ENCODE peak calls at places on chromosomes 2 and 18, in ten cellular contexts. One of them, this sample, is unnamed.

GRCh38 chr2:241036397-241036963 is 38.1 kb downstream of the SNED1 start:
- DNase-seq in right lobe of liver: no peak
- DNase-seq in cardiac muscle cell: peak; percentile 8
- DNase-seq in mammary epithelial cell: peak; percentile 13
- DNase-seq in CD8-positive, alpha-beta T cell: peak; percentile 49
- DNase-seq in colonic mucosa: peak; percentile 28
- DNase-seq in OCI-LY7: no peak
- DNase-seq in astrocyte of the spinal cord: peak; percentile 20
- DNase-seq in MM.1S: peak; percentile 91
- DNase-seq in fibroblast of lung: peak; percentile 9
- DNase-seq in this sample: no peak

GRCh38 chr2:232609607-232610006 is 23.8 kb upstream of the EFHD1 start:
- DNase-seq in right lobe of liver: no peak
- DNase-seq in cardiac muscle cell: no peak
- DNase-seq in mammary epithelial cell: no peak
- DNase-seq in CD8-positive, alpha-beta T cell: no peak
- DNase-seq in colonic mucosa: no peak
- DNase-seq in OCI-LY7: no peak
- DNase-seq in astrocyte of the spinal cord: no peak
- DNase-seq in MM.1S: no peak
- DNase-seq in fibroblast of lung: no peak
- DNase-seq in this sample: no peak

GRCh38 chr2:17573085-17573805 is 32.7 kb downstream of the VSNL1 start:
- DNase-seq in right lobe of liver: no peak
- DNase-seq in cardiac muscle cell: peak; percentile 17
- DNase-seq in mammary epithelial cell: peak; percentile 68
- DNase-seq in CD8-positive, alpha-beta T cell: no peak
- DNase-seq in colonic mucosa: no peak
- DNase-seq in OCI-LY7: peak; percentile 2
- DNase-seq in astrocyte of the spinal cord: peak; percentile 33
- DNase-seq in MM.1S: no peak
- DNase-seq in fibroblast of lung: peak; percentile 85
- DNase-seq in this sample: no peak

GRCh38 chr2:102826904-102827303 is 65.1 kb downstream of the TMEM182 start:
- DNase-seq in right lobe of liver: no peak
- DNase-seq in cardiac muscle cell: peak; percentile 11
- DNase-seq in mammary epithelial cell: peak; percentile 1
- DNase-seq in CD8-positive, alpha-beta T cell: no peak
- DNase-seq in colonic mucosa: no peak
- DNase-seq in OCI-LY7: no peak
- DNase-seq in astrocyte of the spinal cord: peak; percentile 41
- DNase-seq in MM.1S: no peak
- DNase-seq in fibroblast of lung: peak; percentile 42
- DNase-seq in this sample: peak; percentile 18

GRCh38 chr2:30321466-30321865 is 90.1 kb downstream of the LBH start:
- DNase-seq in right lobe of liver: no peak
- DNase-seq in cardiac muscle cell: peak; percentile 10
- DNase-seq in mammary epithelial cell: no peak
- DNase-seq in CD8-positive, alpha-beta T cell: no peak
- DNase-seq in colonic mucosa: no peak
- DNase-seq in OCI-LY7: no peak
- DNase-seq in astrocyte of the spinal cord: peak; percentile 7
- DNase-seq in MM.1S: no peak
- DNase-seq in fibroblast of lung: peak; percentile 43
- DNase-seq in this sample: no peak

GRCh38 chr2:27256855-27257454 is 5.9 kb downstream of the SLC30A3 start:
- DNase-seq in right lobe of liver: no peak
- DNase-seq in cardiac muscle cell: no peak
- DNase-seq in mammary epithelial cell: no peak
- DNase-seq in CD8-positive, alpha-beta T cell: no peak
- DNase-seq in colonic mucosa: no peak
- DNase-seq in OCI-LY7: no peak
- DNase-seq in astrocyte of the spinal cord: no peak
- DNase-seq in MM.1S: no peak
- DNase-seq in fibroblast of lung: no peak
- DNase-seq in this sample: no peak

GRCh38 chr2:148546270-148546669 is 98.3 kb upstream of the EPC2 start:
- DNase-seq in right lobe of liver: no peak
- DNase-seq in cardiac muscle cell: peak; percentile 39
- DNase-seq in mammary epithelial cell: peak; percentile 9
- DNase-seq in CD8-positive, alpha-beta T cell: no peak
- DNase-seq in colonic mucosa: no peak
- DNase-seq in OCI-LY7: no peak
- DNase-seq in astrocyte of the spinal cord: no peak
- DNase-seq in MM.1S: no peak
- DNase-seq in fibroblast of lung: no peak
- DNase-seq in this sample: no peak

GRCh38 chr2:3505771-3506170 is 13.6 kb downstream of the ADI1 start:
- DNase-seq in right lobe of liver: peak; percentile 16
- DNase-seq in cardiac muscle cell: no peak
- DNase-seq in mammary epithelial cell: no peak
- DNase-seq in CD8-positive, alpha-beta T cell: no peak
- DNase-seq in colonic mucosa: peak; percentile 53
- DNase-seq in OCI-LY7: no peak
- DNase-seq in astrocyte of the spinal cord: no peak
- DNase-seq in MM.1S: no peak
- DNase-seq in fibroblast of lung: no peak
- DNase-seq in this sample: no peak

GRCh38 chr2:25548587-25548986 is 124.8 kb downstream of the DTNB start:
- DNase-seq in right lobe of liver: no peak
- DNase-seq in cardiac muscle cell: no peak
- DNase-seq in mammary epithelial cell: no peak
- DNase-seq in CD8-positive, alpha-beta T cell: no peak
- DNase-seq in colonic mucosa: no peak
- DNase-seq in OCI-LY7: no peak
- DNase-seq in astrocyte of the spinal cord: no peak
- DNase-seq in MM.1S: no peak
- DNase-seq in fibroblast of lung: no peak
- DNase-seq in this sample: no peak

GRCh38 chr2:191836853-191837769 is 9.8 kb downstream of the CAVIN2 start:
- DNase-seq in right lobe of liver: no peak
- DNase-seq in cardiac muscle cell: peak; percentile 30
- DNase-seq in mammary epithelial cell: no peak
- DNase-seq in CD8-positive, alpha-beta T cell: no peak
- DNase-seq in colonic mucosa: no peak
- DNase-seq in OCI-LY7: no peak
- DNase-seq in astrocyte of the spinal cord: no peak
- DNase-seq in MM.1S: no peak
- DNase-seq in fibroblast of lung: no peak
- DNase-seq in this sample: no peak

GRCh38 chr2:216951166-216951565 is 91.3 kb upstream of the TNP1 start:
- DNase-seq in right lobe of liver: no peak
- DNase-seq in cardiac muscle cell: no peak
- DNase-seq in mammary epithelial cell: no peak
- DNase-seq in CD8-positive, alpha-beta T cell: no peak
- DNase-seq in colonic mucosa: no peak
- DNase-seq in OCI-LY7: no peak
- DNase-seq in astrocyte of the spinal cord: no peak
- DNase-seq in MM.1S: no peak
- DNase-seq in fibroblast of lung: peak; percentile 48
- DNase-seq in this sample: no peak

GRCh38 chr2:237733677-237734300 is 64.8 kb upstream of the RBM44 start:
- DNase-seq in right lobe of liver: peak; percentile 84
- DNase-seq in cardiac muscle cell: no peak
- DNase-seq in mammary epithelial cell: no peak
- DNase-seq in CD8-positive, alpha-beta T cell: no peak
- DNase-seq in colonic mucosa: no peak
- DNase-seq in OCI-LY7: no peak
- DNase-seq in astrocyte of the spinal cord: no peak
- DNase-seq in MM.1S: no peak
- DNase-seq in fibroblast of lung: peak; percentile 21
- DNase-seq in this sample: no peak
- H3K4me3 ChIP-seq in right lobe of liver: no peak overlapping the region
- H3K4me3 ChIP-seq in cardiac muscle cell: no peak overlapping the region
- H3K4me3 ChIP-seq in mammary epithelial cell: no peak overlapping the region
- H3K4me3 ChIP-seq in CD8-positive, alpha-beta T cell: no peak overlapping the region
- H3K4me3 ChIP-seq in colonic mucosa: no peak overlapping the region
- H3K4me3 ChIP-seq in OCI-LY7: no peak overlapping the region
- H3K4me3 ChIP-seq in astrocyte of the spinal cord: no peak overlapping the region
- H3K4me3 ChIP-seq in MM.1S: no peak overlapping the region
- H3K4me3 ChIP-seq in fibroblast of lung: no peak overlapping the region
- H3K4me3 ChIP-seq in this sample: no peak overlapping the region

GRCh38 chr18:25669741-25670140 is 317.8 kb upstream of the ZNF521 start:
- DNase-seq in right lobe of liver: no peak
- DNase-seq in cardiac muscle cell: no peak
- DNase-seq in mammary epithelial cell: no peak
- DNase-seq in CD8-positive, alpha-beta T cell: no peak
- DNase-seq in colonic mucosa: no peak
- DNase-seq in OCI-LY7: no peak
- DNase-seq in astrocyte of the spinal cord: no peak
- DNase-seq in MM.1S: no peak
- DNase-seq in fibroblast of lung: no peak
- DNase-seq in this sample: no peak
- TF ChIP-seq CTCF in right lobe of liver: no peak
- TF ChIP-seq CTCF in cardiac muscle cell: no peak
- TF ChIP-seq CTCF in mammary epithelial cell: peak; percentile 13
- TF ChIP-seq CTCF in CD8-positive, alpha-beta T cell: no peak
- TF ChIP-seq CTCF in colonic mucosa: no peak
- TF ChIP-seq CTCF in OCI-LY7: peak; percentile 54
- TF ChIP-seq CTCF in astrocyte of the spinal cord: peak; percentile 6
- TF ChIP-seq CTCF in MM.1S: no peak
- TF ChIP-seq CTCF in fibroblast of lung: no peak
- TF ChIP-seq CTCF in this sample: no peak

GRCh38 chr2:111222204-111222866 is 101.6 kb downstream of the BCL2L11 start:
- DNase-seq in right lobe of liver: no peak
- DNase-seq in cardiac muscle cell: no peak
- DNase-seq in mammary epithelial cell: no peak
- DNase-seq in CD8-positive, alpha-beta T cell: no peak
- DNase-seq in colonic mucosa: no peak
- DNase-seq in OCI-LY7: no peak
- DNase-seq in astrocyte of the spinal cord: no peak
- DNase-seq in MM.1S: no peak
- DNase-seq in fibroblast of lung: no peak
- DNase-seq in this sample: no peak

GRCh38 chr2:111227716-111228141 is 107.0 kb downstream of the BCL2L11 start:
- DNase-seq in right lobe of liver: no peak
- DNase-seq in cardiac muscle cell: peak; percentile 87
- DNase-seq in mammary epithelial cell: no peak
- DNase-seq in CD8-positive, alpha-beta T cell: no peak
- DNase-seq in colonic mucosa: no peak
- DNase-seq in OCI-LY7: no peak
- DNase-seq in astrocyte of the spinal cord: peak; percentile 70
- DNase-seq in MM.1S: no peak
- DNase-seq in fibroblast of lung: peak; percentile 90
- DNase-seq in this sample: peak; percentile 70

GRCh38 chr2:111225871-111226270 is 105.2 kb downstream of the BCL2L11 start:
- DNase-seq in right lobe of liver: no peak
- DNase-seq in cardiac muscle cell: no peak
- DNase-seq in mammary epithelial cell: peak; percentile 54
- DNase-seq in CD8-positive, alpha-beta T cell: no peak
- DNase-seq in colonic mucosa: no peak
- DNase-seq in OCI-LY7: no peak
- DNase-seq in astrocyte of the spinal cord: no peak
- DNase-seq in MM.1S: no peak
- DNase-seq in fibroblast of lung: no peak
- DNase-seq in this sample: no peak

GRCh38 chr2:111231532-111232252 is 111.0 kb downstream of the BCL2L11 start:
- DNase-seq in right lobe of liver: no peak
- DNase-seq in cardiac muscle cell: no peak
- DNase-seq in mammary epithelial cell: no peak
- DNase-seq in CD8-positive, alpha-beta T cell: no peak
- DNase-seq in colonic mucosa: no peak
- DNase-seq in OCI-LY7: peak; percentile 23
- DNase-seq in astrocyte of the spinal cord: no peak
- DNase-seq in MM.1S: no peak
- DNase-seq in fibroblast of lung: no peak
- DNase-seq in this sample: no peak

GRCh38 chr2:111226797-111227700 is 106.3 kb downstream of the BCL2L11 start:
- DNase-seq in right lobe of liver: no peak
- DNase-seq in cardiac muscle cell: peak; percentile 75
- DNase-seq in mammary epithelial cell: no peak
- DNase-seq in CD8-positive, alpha-beta T cell: no peak
- DNase-seq in colonic mucosa: no peak
- DNase-seq in OCI-LY7: no peak
- DNase-seq in astrocyte of the spinal cord: peak; percentile 71
- DNase-seq in MM.1S: no peak
- DNase-seq in fibroblast of lung: peak; percentile 61
- DNase-seq in this sample: peak; percentile 78
- H3K4me3 ChIP-seq in right lobe of liver: no peak overlapping the region
- H3K4me3 ChIP-seq in cardiac muscle cell: no peak overlapping the region
- H3K4me3 ChIP-seq in mammary epithelial cell: no peak overlapping the region
- H3K4me3 ChIP-seq in CD8-positive, alpha-beta T cell: no peak overlapping the region
- H3K4me3 ChIP-seq in colonic mucosa: no peak overlapping the region
- H3K4me3 ChIP-seq in OCI-LY7: no peak overlapping the region
- H3K4me3 ChIP-seq in astrocyte of the spinal cord: no peak overlapping the region
- H3K4me3 ChIP-seq in MM.1S: no peak overlapping the region
- H3K4me3 ChIP-seq in fibroblast of lung: no peak overlapping the region
- H3K4me3 ChIP-seq in this sample: no peak overlapping the region

GRCh38 chr2:78355967-78356366 is 669.5 kb upstream of the REG3G start:
- DNase-seq in right lobe of liver: no peak
- DNase-seq in cardiac muscle cell: no peak
- DNase-seq in mammary epithelial cell: no peak
- DNase-seq in CD8-positive, alpha-beta T cell: no peak
- DNase-seq in colonic mucosa: no peak
- DNase-seq in OCI-LY7: no peak
- DNase-seq in astrocyte of the spinal cord: no peak
- DNase-seq in MM.1S: no peak
- DNase-seq in fibroblast of lung: no peak
- DNase-seq in this sample: no peak

DNA sequence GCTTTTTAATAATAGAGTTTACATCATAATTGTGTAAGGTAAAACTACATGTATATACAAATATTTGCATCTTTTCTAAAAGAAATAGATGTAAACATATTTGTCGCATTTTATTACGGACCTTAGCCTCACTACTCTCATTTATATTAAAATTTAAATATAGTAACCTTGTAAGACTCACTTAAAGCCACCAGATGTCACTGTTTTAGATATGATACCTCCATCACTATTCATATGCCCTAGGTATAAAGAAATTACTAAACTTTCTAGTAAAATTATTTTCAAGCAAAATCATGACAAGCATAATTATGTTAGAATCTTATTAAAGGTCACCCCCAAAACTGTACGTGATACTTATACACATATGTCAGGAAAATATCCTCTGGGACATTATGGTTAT is 674.3 kb upstream of the REG3G start:
- DNase-seq in right lobe of liver: no peak
- DNase-seq in cardiac muscle cell: no peak
- DNase-seq in mammary epithelial cell: no peak
- DNase-seq in CD8-positive, alpha-beta T cell: no peak
- DNase-seq in colonic mucosa: no peak
- DNase-seq in OCI-LY7: peak; percentile 35
- DNase-seq in astrocyte of the spinal cord: no peak
- DNase-seq in MM.1S: no peak
- DNase-seq in fibroblast of lung: no peak
- DNase-seq in this sample: no peak
- TF ChIP-seq CTCF in right lobe of liver: peak; percentile 20
- TF ChIP-seq CTCF in cardiac muscle cell: no peak
- TF ChIP-seq CTCF in mammary epithelial cell: peak; percentile 10
- TF ChIP-seq CTCF in CD8-positive, alpha-beta T cell: no peak
- TF ChIP-seq CTCF in colonic mucosa: no peak
- TF ChIP-seq CTCF in OCI-LY7: peak; percentile 73
- TF ChIP-seq CTCF in astrocyte of the spinal cord: peak; percentile 7
- TF ChIP-seq CTCF in MM.1S: no peak
- TF ChIP-seq CTCF in fibroblast of lung: no peak
- TF ChIP-seq CTCF in this sample: no peak

GRCh38 chr18:76697441-76697901 is 124.9 kb upstream of the ZNF236 start:
- DNase-seq in right lobe of liver: no peak
- DNase-seq in cardiac muscle cell: peak; percentile 54
- DNase-seq in mammary epithelial cell: no peak
- DNase-seq in CD8-positive, alpha-beta T cell: no peak
- DNase-seq in colonic mucosa: no peak
- DNase-seq in OCI-LY7: no peak
- DNase-seq in astrocyte of the spinal cord: peak; percentile 23
- DNase-seq in MM.1S: no peak
- DNase-seq in fibroblast of lung: peak; percentile 60
- DNase-seq in this sample: no peak
- H3K4me3 ChIP-seq in right lobe of liver: no peak overlapping the region
- H3K4me3 ChIP-seq in cardiac muscle cell: no peak overlapping the region
- H3K4me3 ChIP-seq in mammary epithelial cell: no peak overlapping the region
- H3K4me3 ChIP-seq in CD8-positive, alpha-beta T cell: no peak overlapping the region
- H3K4me3 ChIP-seq in colonic mucosa: no peak overlapping the region
- H3K4me3 ChIP-seq in OCI-LY7: no peak overlapping the region
- H3K4me3 ChIP-seq in astrocyte of the spinal cord: peak overlapping the region; percentile 22
- H3K4me3 ChIP-seq in MM.1S: no peak overlapping the region
- H3K4me3 ChIP-seq in fibroblast of lung: no peak overlapping the region
- H3K4me3 ChIP-seq in this sample: peak overlapping the region; percentile 21

This sample was measured in astrocyte of the cerebellum.